ENCODE peak calls at places on chromosomes 2 and 18, in four cellular contexts. One of them, this sample, is unnamed.

GRCh38 chr2:45567288-45567963 is 43.6 kb downstream of the SRBD1 start:
- DNase-seq in endothelial cell of umbilical vein: no peak
- DNase-seq in choroid plexus epithelial cell: no peak
- DNase-seq in omental fat pad: no peak
- DNase-seq in this sample: no peak

GRCh38 chr2:127400897-127401756 is 13.4 kb upstream of the MAP3K2 start:
- DNase-seq in endothelial cell of umbilical vein: peak; percentile 12
- DNase-seq in choroid plexus epithelial cell: peak; percentile 68
- DNase-seq in omental fat pad: no peak
- DNase-seq in this sample: no peak

GRCh38 chr2:62478093-62478580 is 27.9 kb downstream of the TMEM17 start:
- DNase-seq in endothelial cell of umbilical vein: peak; percentile 90
- DNase-seq in choroid plexus epithelial cell: peak; percentile 64
- DNase-seq in omental fat pad: no peak
- DNase-seq in this sample: no peak

GRCh38 chr2:175817200-175817599 is 184.9 kb downstream of the LNPK start:
- DNase-seq in endothelial cell of umbilical vein: no peak
- DNase-seq in choroid plexus epithelial cell: no peak
- DNase-seq in omental fat pad: no peak
- DNase-seq in this sample: no peak

GRCh38 chr18:21598726-21599584 is 1.5 kb downstream of the ESCO1 start:
- DNase-seq in endothelial cell of umbilical vein: no peak
- DNase-seq in choroid plexus epithelial cell: no peak
- DNase-seq in omental fat pad: no peak
- DNase-seq in this sample: no peak

GRCh38 chr2:55923091-55923977 is at the start of gene EFEMP1:
- DNase-seq in endothelial cell of umbilical vein: peak; percentile 87
- DNase-seq in choroid plexus epithelial cell: peak; percentile 74
- DNase-seq in omental fat pad: peak; percentile 42
- DNase-seq in this sample: no peak

GRCh38 chr2:222404126-222404891 is 20.0 kb upstream of the SGPP2 start:
- DNase-seq in endothelial cell of umbilical vein: no peak
- DNase-seq in choroid plexus epithelial cell: no peak
- DNase-seq in omental fat pad: no peak
- DNase-seq in this sample: no peak

GRCh38 chr2:233707979-233708644 is 4.6 kb upstream of the UGT1A5 start:
- DNase-seq in endothelial cell of umbilical vein: peak; percentile 32
- DNase-seq in choroid plexus epithelial cell: peak; percentile 45
- DNase-seq in omental fat pad: no peak
- DNase-seq in this sample: no peak

GRCh38 chr2:178796079-178796677 is 11.0 kb downstream of the TTN start:
- DNase-seq in endothelial cell of umbilical vein: peak; percentile 71
- DNase-seq in choroid plexus epithelial cell: peak; percentile 75
- DNase-seq in omental fat pad: no peak
- DNase-seq in this sample: no peak

GRCh38 chr2:234751275-234751938 is 200.4 kb upstream of the SH3BP4 start:
- DNase-seq in endothelial cell of umbilical vein: peak; percentile 10
- DNase-seq in choroid plexus epithelial cell: no peak
- DNase-seq in omental fat pad: no peak
- DNase-seq in this sample: no peak

GRCh38 chr2:120423167-120423943 is 77.4 kb downstream of the INHBB start:
- DNase-seq in endothelial cell of umbilical vein: no peak
- DNase-seq in choroid plexus epithelial cell: peak; percentile 15
- DNase-seq in omental fat pad: no peak
- DNase-seq in this sample: no peak

GRCh38 chr2:240208631-240209211 is 68.3 kb upstream of the OTOS start:
- DNase-seq in endothelial cell of umbilical vein: no peak
- DNase-seq in choroid plexus epithelial cell: no peak
- DNase-seq in omental fat pad: no peak
- DNase-seq in this sample: no peak

GRCh38 chr18:62458868-62459716 is 63.7 kb upstream of the ZCCHC2 start:
- DNase-seq in endothelial cell of umbilical vein: no peak
- DNase-seq in choroid plexus epithelial cell: no peak
- DNase-seq in omental fat pad: no peak
- DNase-seq in this sample: no peak

GRCh38 chr18:63319383-63320040 is at the start of gene BCL2:
- DNase-seq in endothelial cell of umbilical vein: peak; percentile 41
- DNase-seq in choroid plexus epithelial cell: peak; percentile 47
- DNase-seq in omental fat pad: no peak
- DNase-seq in this sample: no peak

GRCh38 chr2:65436825-65437221 is 4.4 kb upstream of the SPRED2 start:
- DNase-seq in endothelial cell of umbilical vein: no peak
- DNase-seq in choroid plexus epithelial cell: peak; percentile 73
- DNase-seq in omental fat pad: no peak
- DNase-seq in this sample: no peak

GRCh38 chr2:134289225-134289624 is 35.4 kb downstream of the MGAT5 start:
- DNase-seq in endothelial cell of umbilical vein: no peak
- DNase-seq in choroid plexus epithelial cell: no peak
- DNase-seq in omental fat pad: no peak
- DNase-seq in this sample: peak; percentile 27

GRCh38 chr18:32310119-32310518 is 120.3 kb downstream of the MEP1B start:
- DNase-seq in endothelial cell of umbilical vein: no peak
- DNase-seq in choroid plexus epithelial cell: peak; percentile 76
- DNase-seq in omental fat pad: no peak
- DNase-seq in this sample: no peak

DNA sequence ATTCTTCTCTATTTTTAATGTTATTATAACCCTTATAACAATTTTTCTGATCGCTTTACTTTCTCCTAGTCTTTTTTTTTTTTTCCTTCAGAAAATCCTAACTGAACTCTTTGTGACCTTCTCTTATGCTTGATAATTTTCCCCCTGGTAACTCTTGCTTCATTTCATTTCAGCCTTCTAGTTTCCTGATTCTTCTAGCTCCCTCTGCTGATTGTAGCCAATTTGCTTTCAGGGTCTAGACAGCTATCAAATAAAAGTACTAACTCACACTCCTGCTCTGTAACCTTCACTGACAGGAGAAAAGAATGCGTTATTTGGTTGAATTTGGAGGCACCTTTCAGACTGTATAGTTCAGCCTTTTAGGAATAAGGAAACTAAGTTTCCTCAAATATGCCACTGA is 99.5 kb downstream of the RBM43 start:
- DNase-seq in endothelial cell of umbilical vein: peak; percentile 28
- DNase-seq in choroid plexus epithelial cell: peak; percentile 72
- DNase-seq in omental fat pad: no peak
- DNase-seq in this sample: no peak
- TF ChIP-seq CTCF in endothelial cell of umbilical vein: no peak
- TF ChIP-seq CTCF in choroid plexus epithelial cell: peak; percentile 67
- TF ChIP-seq CTCF in omental fat pad: no peak
- TF ChIP-seq CTCF in this sample: no peak

GRCh38 chr2:206230060-206230890 is 44.2 kb upstream of the ZDBF2 start:
- DNase-seq in endothelial cell of umbilical vein: no peak
- DNase-seq in choroid plexus epithelial cell: peak; percentile 53
- DNase-seq in omental fat pad: no peak
- DNase-seq in this sample: no peak
- TF ChIP-seq CTCF in endothelial cell of umbilical vein: no peak
- TF ChIP-seq CTCF in choroid plexus epithelial cell: peak; percentile 36
- TF ChIP-seq CTCF in omental fat pad: no peak
- TF ChIP-seq CTCF in this sample: no peak

GRCh38 chr18:67710639-67711038 is 194.1 kb upstream of the DSEL start:
- DNase-seq in endothelial cell of umbilical vein: no peak
- DNase-seq in choroid plexus epithelial cell: peak; percentile 20
- DNase-seq in omental fat pad: no peak
- DNase-seq in this sample: no peak
- TF ChIP-seq CTCF in endothelial cell of umbilical vein: peak; percentile 1
- TF ChIP-seq CTCF in choroid plexus epithelial cell: peak; percentile 47
- TF ChIP-seq CTCF in omental fat pad: no peak
- TF ChIP-seq CTCF in this sample: no peak

DNA sequence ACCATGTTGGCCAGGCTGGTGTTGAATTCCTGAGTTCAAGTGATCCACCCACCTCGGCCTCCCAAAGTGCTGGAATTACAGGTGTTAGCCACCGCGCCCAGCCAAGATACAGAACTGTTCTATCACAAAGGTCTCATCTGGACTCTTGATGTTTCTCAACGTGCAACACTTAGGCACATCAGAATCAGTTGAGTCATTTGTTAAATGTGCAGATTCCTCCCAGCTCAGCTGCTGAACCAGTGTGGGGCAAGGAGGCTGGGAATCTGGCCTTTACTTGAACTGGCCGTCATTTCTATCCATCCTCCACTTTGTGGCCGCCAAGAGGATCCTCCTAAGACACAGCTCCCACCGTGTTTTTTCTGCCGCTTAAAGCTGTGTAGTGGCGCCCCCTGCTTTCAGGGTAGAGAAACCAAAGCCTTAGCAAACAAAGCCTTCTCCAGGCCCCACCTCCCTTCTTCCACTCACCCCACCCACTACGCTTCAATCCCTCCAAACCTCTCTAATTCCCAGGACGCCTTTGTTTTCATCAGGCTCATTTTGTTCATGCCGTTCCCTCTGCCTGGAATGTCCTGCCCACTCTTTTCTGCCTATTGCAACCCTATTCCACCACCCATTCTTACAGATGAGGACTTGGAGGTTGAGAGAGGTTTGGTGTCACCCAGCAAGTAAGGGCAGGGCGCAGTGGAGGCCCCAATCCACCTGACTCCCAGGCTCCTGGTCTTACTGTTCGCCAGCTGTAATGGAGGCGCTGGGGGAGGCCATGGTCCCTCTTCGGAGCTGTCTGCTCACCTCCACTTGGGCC is 776 bp upstream of the SPEG start:
- DNase-seq in endothelial cell of umbilical vein: no peak
- DNase-seq in choroid plexus epithelial cell: peak; percentile 86
- DNase-seq in omental fat pad: no peak
- DNase-seq in this sample: no peak
- TF ChIP-seq CTCF in endothelial cell of umbilical vein: peak; percentile 39
- TF ChIP-seq CTCF in choroid plexus epithelial cell: peak; percentile 75
- TF ChIP-seq CTCF in omental fat pad: no peak
- TF ChIP-seq CTCF in this sample: no peak

GRCh38 chr2:30115981-30116285 is 30.9 kb upstream of the YPEL5 start:
- DNase-seq in endothelial cell of umbilical vein: no peak
- DNase-seq in choroid plexus epithelial cell: no peak
- DNase-seq in omental fat pad: no peak
- DNase-seq in this sample: no peak
- TF ChIP-seq CTCF in endothelial cell of umbilical vein: no peak
- TF ChIP-seq CTCF in choroid plexus epithelial cell: no peak
- TF ChIP-seq CTCF in omental fat pad: no peak
- TF ChIP-seq CTCF in this sample: no peak

DNA sequence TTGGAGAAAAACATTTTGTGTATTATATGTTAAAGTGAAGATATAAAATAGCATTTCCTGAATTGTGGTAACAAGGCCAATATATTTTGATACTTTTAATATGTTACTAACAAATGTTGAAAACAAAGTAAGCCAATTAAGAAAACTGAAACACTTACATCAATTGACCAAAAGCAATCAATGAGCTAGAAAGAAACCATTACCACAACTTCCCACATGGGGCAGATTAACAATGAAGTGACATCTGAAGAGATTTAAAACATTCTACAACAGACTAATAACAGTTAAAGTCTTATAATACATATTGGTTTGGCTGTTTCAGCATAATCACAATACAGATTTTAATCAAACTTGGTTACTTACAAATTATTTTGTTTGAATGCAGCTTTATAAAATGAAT is 282.4 kb upstream of the NETO1 start:
- DNase-seq in endothelial cell of umbilical vein: no peak
- DNase-seq in choroid plexus epithelial cell: peak; percentile 12
- DNase-seq in omental fat pad: no peak
- DNase-seq in this sample: no peak
- TF ChIP-seq CTCF in endothelial cell of umbilical vein: no peak
- TF ChIP-seq CTCF in choroid plexus epithelial cell: no peak
- TF ChIP-seq CTCF in omental fat pad: no peak
- TF ChIP-seq CTCF in this sample: no peak